ENCODE peak calls at places on chromosomes 13 and 19, in four cellular contexts. One of them, this sample, is unnamed.

GRCh38 chr13:54433511-54434206 is 1405.0 kb downstream of the OLFM4 start:
- DNase-seq in HAP-1: no peak
- DNase-seq in stimulated activated CD4-positive, alpha-beta T cell treated with anti-CD3 and anti-CD28 coated beads, Interleukin-2, amount 100 ng/mL, for 48 hours: no peak
- DNase-seq in mesendoderm: no peak
- DNase-seq in this sample: no peak

GRCh38 chr19:15923702-15924101 is 10.6 kb downstream of the CYP4F11 start:
- DNase-seq in HAP-1: no peak
- DNase-seq in stimulated activated CD4-positive, alpha-beta T cell treated with anti-CD3 and anti-CD28 coated beads, Interleukin-2, amount 100 ng/mL, for 48 hours: no peak
- DNase-seq in mesendoderm: no peak
- DNase-seq in this sample: no peak

GRCh38 chr19:46696052-46696451 is 20.9 kb downstream of the PRKD2 start:
- DNase-seq in HAP-1: no peak
- DNase-seq in stimulated activated CD4-positive, alpha-beta T cell treated with anti-CD3 and anti-CD28 coated beads, Interleukin-2, amount 100 ng/mL, for 48 hours: no peak
- DNase-seq in mesendoderm: peak
- DNase-seq in this sample: no peak

GRCh38 chr13:78161266-78161665 is 242.6 kb upstream of the EDNRB start:
- DNase-seq in HAP-1: no peak
- DNase-seq in stimulated activated CD4-positive, alpha-beta T cell treated with anti-CD3 and anti-CD28 coated beads, Interleukin-2, amount 100 ng/mL, for 48 hours: no peak
- DNase-seq in mesendoderm: no peak
- DNase-seq in this sample: no peak

GRCh38 chr19:1117654-1118053 is 13.9 kb downstream of the GPX4 start:
- DNase-seq in HAP-1: no peak
- DNase-seq in stimulated activated CD4-positive, alpha-beta T cell treated with anti-CD3 and anti-CD28 coated beads, Interleukin-2, amount 100 ng/mL, for 48 hours: no peak
- DNase-seq in mesendoderm: no peak
- DNase-seq in this sample: no peak

GRCh38 chr13:113035209-113035800 is 66.3 kb downstream of the MCF2L start:
- DNase-seq in HAP-1: no peak
- DNase-seq in stimulated activated CD4-positive, alpha-beta T cell treated with anti-CD3 and anti-CD28 coated beads, Interleukin-2, amount 100 ng/mL, for 48 hours: no peak
- DNase-seq in mesendoderm: no peak
- DNase-seq in this sample: no peak

GRCh38 chr13:19665427-19665859 is 32.0 kb downstream of the MPHOSPH8 start:
- DNase-seq in HAP-1: no peak
- DNase-seq in stimulated activated CD4-positive, alpha-beta T cell treated with anti-CD3 and anti-CD28 coated beads, Interleukin-2, amount 100 ng/mL, for 48 hours: no peak
- DNase-seq in mesendoderm: peak
- DNase-seq in this sample: no peak

GRCh38 chr13:81771948-81772347 is 1431.0 kb upstream of the SPRY2 start:
- DNase-seq in HAP-1: no peak
- DNase-seq in stimulated activated CD4-positive, alpha-beta T cell treated with anti-CD3 and anti-CD28 coated beads, Interleukin-2, amount 100 ng/mL, for 48 hours: no peak
- DNase-seq in mesendoderm: peak
- DNase-seq in this sample: no peak

GRCh38 chr19:17557461-17557860 is 2.0 kb downstream of the COLGALT1 start:
- DNase-seq in HAP-1: no peak
- DNase-seq in stimulated activated CD4-positive, alpha-beta T cell treated with anti-CD3 and anti-CD28 coated beads, Interleukin-2, amount 100 ng/mL, for 48 hours: no peak
- DNase-seq in mesendoderm: no peak
- DNase-seq in this sample: no peak

GRCh38 chr19:41753159-41753558 is 2.2 kb upstream of the CEACAM6 start:
- DNase-seq in HAP-1: peak
- DNase-seq in stimulated activated CD4-positive, alpha-beta T cell treated with anti-CD3 and anti-CD28 coated beads, Interleukin-2, amount 100 ng/mL, for 48 hours: peak
- DNase-seq in mesendoderm: peak
- DNase-seq in this sample: peak

GRCh38 chr19:7907122-7907521 is 3.4 kb downstream of the MAP2K7 start:
- DNase-seq in HAP-1: no peak
- DNase-seq in stimulated activated CD4-positive, alpha-beta T cell treated with anti-CD3 and anti-CD28 coated beads, Interleukin-2, amount 100 ng/mL, for 48 hours: no peak
- DNase-seq in mesendoderm: no peak
- DNase-seq in this sample: no peak

GRCh38 chr19:50242586-50242985 is 39.2 kb downstream of the MYH14 start:
- DNase-seq in HAP-1: no peak
- DNase-seq in stimulated activated CD4-positive, alpha-beta T cell treated with anti-CD3 and anti-CD28 coated beads, Interleukin-2, amount 100 ng/mL, for 48 hours: no peak
- DNase-seq in mesendoderm: no peak
- DNase-seq in this sample: no peak

GRCh38 chr13:103031332-103031873 is 34.8 kb downstream of the SLC10A2 start:
- DNase-seq in HAP-1: no peak
- DNase-seq in stimulated activated CD4-positive, alpha-beta T cell treated with anti-CD3 and anti-CD28 coated beads, Interleukin-2, amount 100 ng/mL, for 48 hours: no peak
- DNase-seq in mesendoderm: no peak
- DNase-seq in this sample: no peak

GRCh38 chr19:22882797-22883196 is 50.7 kb downstream of the ZNF723 start:
- DNase-seq in HAP-1: no peak
- DNase-seq in stimulated activated CD4-positive, alpha-beta T cell treated with anti-CD3 and anti-CD28 coated beads, Interleukin-2, amount 100 ng/mL, for 48 hours: no peak
- DNase-seq in mesendoderm: peak
- DNase-seq in this sample: no peak

This sample was measured in NCI-H1930.